ENCODE peak calls at places on chromosomes 13 and 19, in seven cellular contexts. W, B, P, Q, D, N and A are unnamed samples.

GRCh38 chr13:80988752-80989151 is 647.8 kb upstream of the SPRY2 start:
- DNase-seq in W (no peak), B (no peak), P (no peak), Q (no peak), D (no peak), N (peak), A (no peak)

GRCh38 chr13:85864963-85865530 is 65.8 kb upstream of the SLITRK6 start:
- DNase-seq in W (no peak), B (peak), P (peak), Q (peak), D (no peak), N (peak), A (no peak)

GRCh38 chr19:17226002-17226933 is at the start of gene OCEL1:
- DNase-seq in W (peak), B (peak), P (peak), Q (peak), D (peak), N (peak), A (peak)

GRCh38 chr19:48841047-48841446 is 4.8 kb upstream of the HSD17B14 start:
- DNase-seq in W (no peak), B (no peak), P (no peak), Q (no peak), D (no peak), N (no peak), A (no peak)

GRCh38 chr13:78201411-78201810 is 282.8 kb upstream of the EDNRB start:
- DNase-seq in W (no peak), B (no peak), P (no peak), Q (no peak), D (no peak), N (no peak), A (peak)

GRCh38 chr19:28956421-28956820 is 256.5 kb downstream of the UQCRFS1 start:
- DNase-seq in W (no peak), B (no peak), P (no peak), Q (no peak), D (no peak), N (no peak), A (no peak)

GRCh38 chr19:51572908-51573307 is 1.8 kb downstream of the ZNF175 start:
- DNase-seq in W (no peak), B (no peak), P (peak), Q (peak), D (no peak), N (no peak), A (no peak)

GRCh38 chr19:51599084-51599483 is 28.0 kb downstream of the ZNF175 start:
- DNase-seq in W (no peak), B (no peak), P (no peak), Q (no peak), D (no peak), N (no peak), A (no peak)

GRCh38 chr13:36920612-36921185 is 661 bp upstream of the SMAD9 start:
- DNase-seq in W (no peak), B (no peak), P (no peak), Q (no peak), D (no peak), N (peak), A (no peak)

GRCh38 chr13:23467048-23467931 is 33.8 kb upstream of the SACS start:
- DNase-seq in W (peak), B (no peak), P (no peak), Q (no peak), D (no peak), N (peak), A (no peak)

GRCh38 chr13:99527346-99527745 is 26.1 kb downstream of the TM9SF2 start:
- DNase-seq in W (no peak), B (no peak), P (no peak), Q (no peak), D (no peak), N (no peak), A (no peak)

GRCh38 chr19:13051581-13052165 is 51.0 kb downstream of the LYL1 start:
- DNase-seq in W (peak), B (peak), P (no peak), Q (peak), D (peak), N (peak), A (no peak)

GRCh38 chr13:32443111-32443510 is 15.2 kb upstream of the N4BP2L1 start:
- DNase-seq in W (no peak), B (peak), P (no peak), Q (peak), D (no peak), N (no peak), A (peak)

GRCh38 chr19:998064-998463 is 2.2 kb upstream of the GRIN3B start:
- DNase-seq in W (no peak), B (no peak), P (no peak), Q (no peak), D (no peak), N (no peak), A (no peak)

GRCh38 chr19:1001538-1002166 is 1.4 kb downstream of the GRIN3B start:
- DNase-seq in W (no peak), B (peak), P (no peak), Q (peak), D (peak), N (peak), A (peak)

GRCh38 chr19:1000591-1001537 is 645 bp downstream of the GRIN3B start:
- DNase-seq in W (no peak), B (no peak), P (no peak), Q (no peak), D (no peak), N (peak), A (no peak)

GRCh38 chr19:999379-999719 is 870 bp upstream of the GRIN3B start:
- DNase-seq in W (no peak), B (no peak), P (no peak), Q (no peak), D (no peak), N (no peak), A (no peak)

GRCh38 chr19:1000095-1000494 is at the start of gene GRIN3B:
- DNase-seq in W (no peak), B (peak), P (no peak), Q (peak), D (peak), N (peak), A (peak)
- TF ChIP-seq CTCF in W (peak), B (peak), P (peak), Q (peak), D (peak), N (peak), A (peak)

DNA sequence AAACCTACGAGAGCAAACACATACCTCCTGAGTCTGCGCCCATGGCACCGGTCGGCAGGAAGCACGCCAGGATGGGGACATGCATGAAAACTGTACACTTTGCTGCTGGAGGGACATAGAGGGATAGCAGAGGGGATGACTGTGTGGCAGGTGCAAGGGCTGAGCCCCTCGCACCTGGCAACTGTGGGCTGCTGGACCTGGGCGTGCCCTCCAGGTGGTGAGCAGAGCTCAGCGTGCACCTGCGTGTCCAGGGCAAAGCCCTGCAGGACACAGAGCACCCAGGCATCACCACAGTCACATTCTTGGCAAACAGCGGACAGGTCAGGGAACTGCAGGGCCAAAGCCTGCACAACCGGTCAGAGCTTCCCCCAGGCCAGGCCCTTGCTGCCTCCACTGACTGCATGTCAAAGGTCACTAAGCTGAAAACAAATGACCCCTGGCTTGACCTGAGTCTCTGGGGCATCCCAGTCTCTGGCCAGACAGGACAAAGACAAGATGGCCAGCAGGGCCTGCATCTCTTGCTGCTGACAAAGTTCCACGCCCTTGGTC is 9.0 kb upstream of the ISYNA1 start:
- DNase-seq in W (no peak), B (no peak), P (no peak), Q (no peak), D (no peak), N (no peak), A (no peak)
- TF ChIP-seq CTCF in W (no peak), B (no peak), P (no peak), Q (no peak), D (no peak), N (no peak), A (no peak)

GRCh38 chr19:4327252-4327876 is 11.3 kb downstream of the STAP2 start:
- DNase-seq in W (peak), B (no peak), P (no peak), Q (peak), D (peak), N (peak), A (peak)

GRCh38 chr19:4326215-4326836 is 12.3 kb downstream of the STAP2 start:
- DNase-seq in W (no peak), B (no peak), P (no peak), Q (no peak), D (no peak), N (no peak), A (peak)

GRCh38 chr19:4326837-4327251 is 11.8 kb downstream of the STAP2 start:
- DNase-seq in W (no peak), B (no peak), P (no peak), Q (no peak), D (no peak), N (peak), A (no peak)

GRCh38 chr19:4328243-4328990 is 10.2 kb downstream of the STAP2 start:
- DNase-seq in W (peak), B (no peak), P (peak), Q (peak), D (peak), N (peak), A (peak)

GRCh38 chr19:4327877-4328242 is 10.8 kb downstream of the STAP2 start:
- DNase-seq in W (no peak), B (no peak), P (no peak), Q (no peak), D (no peak), N (no peak), A (no peak)
- TF ChIP-seq CTCF in W (no peak), B (no peak), P (no peak), Q (no peak), D (no peak), N (no peak), A (no peak)

DNA sequence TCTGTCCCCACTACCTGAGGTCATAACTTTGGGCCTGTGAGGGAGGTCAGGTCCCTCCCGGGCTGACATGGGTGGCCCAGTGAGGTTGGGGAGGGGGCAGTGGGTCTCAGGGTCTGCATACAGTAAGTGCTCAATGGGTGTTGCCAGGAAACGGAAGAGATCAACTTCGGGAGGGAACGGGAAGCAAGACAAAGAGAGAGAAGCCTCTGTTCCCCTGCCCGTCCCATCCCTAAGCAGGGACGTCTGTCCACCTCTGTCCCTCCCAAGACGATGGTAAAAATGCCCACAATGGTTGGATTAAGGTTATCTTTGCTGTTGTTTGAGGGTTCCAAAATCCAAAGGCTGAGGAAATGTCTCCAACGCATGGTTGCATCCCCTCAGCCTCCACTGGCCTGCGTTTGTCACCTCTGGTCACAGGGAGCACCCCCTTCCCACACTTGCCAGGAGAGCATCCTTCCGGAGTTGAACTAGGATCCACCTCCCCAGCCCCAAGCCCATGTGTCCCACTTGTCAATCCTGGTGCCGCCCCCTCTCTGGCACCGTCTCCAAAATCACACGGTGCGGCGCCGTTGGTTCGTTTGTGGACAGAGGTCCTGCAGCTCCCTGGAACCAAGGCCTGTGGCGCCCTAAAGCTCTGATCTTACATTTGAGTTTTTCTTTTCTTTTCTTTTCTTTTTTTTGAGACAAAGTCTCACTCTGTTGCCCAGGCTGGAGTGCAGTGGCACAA is 774 bp upstream of the HOMER3 start:
- DNase-seq in W (no peak), B (no peak), P (no peak), Q (no peak), D (no peak), N (peak), A (no peak)
- TF ChIP-seq CTCF in W (no peak), B (no peak), P (no peak), Q (no peak), D (no peak), N (no peak), A (no peak)

GRCh38 chr19:8506402-8506957 is 4.0 kb upstream of the PRAM1 start:
- DNase-seq in W (no peak), B (no peak), P (no peak), Q (no peak), D (no peak), N (peak), A (no peak)
- TF ChIP-seq CTCF in W (no peak), B (no peak), P (no peak), Q (no peak), D (no peak), N (no peak), A (no peak)

GRCh38 chr13:95298971-95299627 is 2.2 kb downstream of the ABCC4 start:
- DNase-seq in W (no peak), B (no peak), P (peak), Q (peak), D (no peak), N (no peak), A (no peak)

GRCh38 chr13:95298169-95298940 is 2.9 kb downstream of the ABCC4 start:
- DNase-seq in W (no peak), B (no peak), P (no peak), Q (no peak), D (no peak), N (no peak), A (no peak)

GRCh38 chr13:95301947-95302386 is 716 bp upstream of the ABCC4 start:
- DNase-seq in W (no peak), B (no peak), P (no peak), Q (peak), D (no peak), N (peak), A (no peak)

GRCh38 chr13:95301135-95301946 is at the start of gene ABCC4:
- DNase-seq in W (peak), B (peak), P (peak), Q (peak), D (peak), N (peak), A (peak)

GRCh38 chr13:95300625-95301134 is 571 bp downstream of the ABCC4 start:
- DNase-seq in W (peak), B (peak), P (peak), Q (peak), D (peak), N (peak), A (peak)
- TF ChIP-seq CTCF in W (peak), B (no peak), P (peak), Q (peak), D (no peak), N (peak), A (no peak)